ENCODE peak calls at places on chromosomes 7 and 10, in four cellular contexts. Z is HepG2, V is GM12878, B is K562. J is an unnamed sample.

GRCh38 chr10:23439920-23440875 is 1.3 kb downstream of the OTUD1 start:
- DNase-seq in V (no peak), Z (no peak), B (no peak), J (peak; percentile 38)

GRCh38 chr7:109126404-109127050 is 556.9 kb downstream of the DNAJB9 start:
- DNase-seq in V (no peak), B (no peak), Z (no peak), J (no peak)

GRCh38 chr7:22435720-22436119 is 64.3 kb downstream of the STEAP1B start:
- DNase-seq in Z (no peak), B (no peak), V (no peak), J (no peak)

GRCh38 chr7:100503350-100503735 is 19.6 kb downstream of the NYAP1 start:
- DNase-seq in B (no peak), Z (peak; percentile 72), V (no peak), J (no peak)

GRCh38 chr10:115665549-115665948 is 572.4 kb downstream of the ATRNL1 start:
- DNase-seq in B (no peak), Z (no peak), V (no peak), J (no peak)

GRCh38 chr10:19945275-19945674 is 129.0 kb downstream of the PLXDC2 start:
- DNase-seq in V (no peak), Z (no peak), B (no peak), J (no peak)

GRCh38 chr7:604038-604883 is 84.6 kb upstream of the PDGFA start:
- DNase-seq in B (peak; percentile 74), Z (no peak), V (peak; percentile 71), J (no peak)

GRCh38 chr10:43078175-43078985 is 1.5 kb downstream of the RET start:
- DNase-seq in V (no peak), B (no peak), Z (no peak), J (no peak)

GRCh38 chr7:494906-495305 is 24.7 kb downstream of the PDGFA start:
- DNase-seq in Z (no peak), B (no peak), V (no peak), J (no peak)

GRCh38 chr10:91551856-91552255 is 81.0 kb downstream of the PPP1R3C start:
- DNase-seq in Z (peak; percentile 50), V (no peak), B (peak; percentile 33), J (peak; percentile 60)

GRCh38 chr10:32210306-32211045 is 136.5 kb downstream of the EPC1 start:
- DNase-seq in B (peak; percentile 17), V (no peak), Z (peak; percentile 65), J (peak; percentile 37)

GRCh38 chr7:77727527-77727926 is 31.3 kb downstream of the RSBN1L start:
- DNase-seq in V (no peak), Z (no peak), B (no peak), J (no peak)

GRCh38 chr7:104836976-104837375 is 177.0 kb upstream of the KMT2E start:
- DNase-seq in B (no peak), Z (no peak), V (no peak), J (no peak)

GRCh38 chr7:44707558-44708230 is 41.0 kb upstream of the ZMIZ2 start:
- DNase-seq in Z (no peak), B (peak; percentile 5), V (no peak), J (no peak)

GRCh38 chr10:103630156-103630555 is 136.7 kb downstream of the NEURL1 start:
- DNase-seq in V (no peak), B (no peak), Z (no peak), J (no peak)

GRCh38 chr10:133131754-133132710 is 28.0 kb upstream of the KNDC1 start:
- DNase-seq in B (no peak), Z (no peak), V (no peak), J (no peak)

GRCh38 chr10:133135116-133135465 is 24.9 kb upstream of the KNDC1 start:
- DNase-seq in B (no peak), Z (no peak), V (no peak), J (no peak)

GRCh38 chr10:133132711-133133291 is 27.2 kb upstream of the KNDC1 start:
- DNase-seq in B (no peak), Z (no peak), V (no peak), J (no peak)

GRCh38 chr10:133134411-133135115 is 25.5 kb upstream of the KNDC1 start:
- DNase-seq in B (no peak), Z (no peak), V (no peak), J (no peak)

DNA sequence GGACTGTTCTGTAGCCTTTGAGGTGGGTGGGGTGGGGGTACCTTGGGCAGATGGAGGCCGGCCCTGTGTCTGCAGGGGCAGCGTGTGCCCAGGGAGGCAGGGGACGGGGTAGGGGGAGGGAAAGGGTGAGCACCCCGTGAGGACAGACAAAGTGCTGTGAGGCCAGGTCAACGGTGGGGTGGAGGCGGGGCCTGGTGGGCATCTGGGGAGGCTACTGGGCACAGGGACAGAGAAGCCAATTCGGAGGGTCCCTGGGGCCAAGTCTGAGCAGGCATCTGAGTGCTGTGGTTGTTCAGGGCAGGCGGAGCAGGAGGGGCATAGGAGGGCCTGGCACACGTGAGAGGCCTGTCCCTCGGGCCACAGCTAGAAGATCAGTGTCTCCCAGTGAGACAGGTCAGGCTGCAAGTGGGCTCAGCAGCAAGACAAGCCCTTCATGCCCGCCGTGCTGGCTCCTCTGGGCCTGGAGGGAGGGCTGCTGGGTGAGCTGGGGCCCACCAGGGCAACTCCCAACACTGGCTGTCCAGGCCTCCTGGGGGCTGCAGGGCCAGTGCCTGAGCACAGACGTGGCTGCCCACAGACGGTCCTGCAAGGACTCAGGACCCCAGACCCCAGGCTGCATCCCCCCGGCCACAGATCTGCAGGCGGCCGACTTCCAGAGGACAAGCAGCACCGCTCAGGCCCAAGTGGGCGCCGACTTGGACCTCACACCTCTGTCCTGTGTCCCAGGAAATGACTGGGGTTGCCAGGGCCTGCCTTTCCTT is 26.4 kb upstream of the KNDC1 start:
- DNase-seq in V (no peak), B (no peak), Z (no peak), J (no peak)
- TF ChIP-seq FOXM1 in V (no peak), B (no peak), Z (no peak), J (no peak)

DNA sequence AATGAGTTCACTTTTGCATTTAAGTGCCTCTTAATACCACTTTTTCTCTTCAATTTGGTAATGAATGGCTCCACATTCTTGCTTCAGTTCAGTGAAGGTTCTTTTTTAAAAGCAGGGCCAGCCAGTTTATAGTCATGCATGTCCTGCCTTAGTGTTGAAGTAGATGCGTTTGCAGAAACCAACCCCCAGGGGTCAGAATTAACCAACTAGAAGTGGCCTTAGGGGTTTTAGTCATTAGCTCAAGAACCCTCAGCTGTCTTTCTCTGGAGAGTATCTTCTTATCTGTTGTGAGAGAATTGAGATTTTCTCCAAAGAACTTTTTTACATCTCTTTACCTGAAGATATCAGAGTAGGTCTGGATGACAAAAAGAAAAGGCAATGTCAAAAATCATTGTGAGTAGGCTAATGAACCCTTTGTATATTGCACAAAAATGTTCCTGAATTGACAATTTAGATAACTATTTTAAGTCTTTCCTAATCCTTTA is 82.2 kb downstream of the PIK3CG start:
- DNase-seq in B (peak; percentile 90), V (no peak), Z (peak; percentile 35), J (peak; percentile 64)
- TF ChIP-seq TARDBP in B (no peak), V (no peak), Z (no peak), J (no peak)

DNA sequence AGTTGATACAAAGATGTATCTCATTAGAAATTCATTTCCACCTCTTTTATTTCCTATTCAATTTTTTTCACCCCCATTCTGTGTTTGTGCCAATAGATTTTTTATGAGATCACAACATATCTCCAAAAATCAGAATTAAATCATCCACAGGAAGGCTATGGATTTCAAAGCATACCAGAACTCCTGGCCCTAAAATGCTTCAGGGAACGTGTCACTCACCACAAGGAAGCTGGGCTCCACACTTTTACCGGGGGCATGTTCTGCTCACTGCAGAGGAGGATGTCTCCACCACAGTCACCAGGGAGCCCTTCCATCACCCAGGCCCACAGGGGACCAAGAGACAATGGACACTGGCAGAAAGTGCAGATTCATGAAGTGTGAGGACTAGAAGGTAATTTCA is 456.8 kb downstream of the KCNMA1 start:
- DNase-seq in Z (no peak), V (no peak), B (no peak), J (no peak)
- TF ChIP-seq FOXM1 in Z (no peak), V (no peak), B (no peak), J (no peak)

GRCh38 chr7:13050703-13051102 is 363.3 kb downstream of the ARL4A start:
- DNase-seq in V (no peak), B (no peak), Z (peak; percentile 28), J (no peak)
- TF ChIP-seq TARDBP in V (no peak), B (no peak), Z (no peak), J (no peak)

GRCh38 chr7:30896783-30897617 is 14.7 kb upstream of the AQP1 start:
- DNase-seq in Z (no peak), V (no peak), B (peak; percentile 89), J (no peak)
- TF ChIP-seq FOXM1 in Z (no peak), V (no peak), B (peak; percentile 78), J (no peak)

GRCh38 chr10:69457771-69458237 is 6.5 kb downstream of the TSPAN15 start:
- DNase-seq in B (no peak), Z (no peak), V (no peak), J (no peak)
- TF ChIP-seq TARDBP in B (no peak), Z (no peak), V (no peak), J (no peak)

J was measured in HEK293T.